ENCODE peak calls at places on chromosomes 2 and 18, in seven cellular contexts. G is heart left ventricle, U is pancreas, R is WERI-Rb-1, K is upper lobe of left lung, X is psoas muscle, P is tibial artery. W is an unnamed sample.

GRCh38 chr2:26299488-26300092 is 46.4 kb upstream of the SELENOI start:
- DNase-seq in R (no peak), P (no peak), K (peak), G (no peak), X (no peak), U (peak), W (no peak)

GRCh38 chr2:13000644-13001375 is 284.1 kb downstream of the TRIB2 start:
- DNase-seq in R (no peak), P (no peak), X (no peak), K (no peak), G (peak), U (peak), W (no peak)

GRCh38 chr2:195898505-195898904 is 170.1 kb downstream of the DNAH7 start:
- DNase-seq in G (peak), K (peak), U (peak), P (no peak), R (no peak), X (no peak), W (peak)

GRCh38 chr2:168673265-168674222 is 128.9 kb upstream of the NOSTRIN start:
- DNase-seq in P (no peak), R (no peak), X (no peak), K (no peak), G (no peak), U (no peak), W (no peak)

GRCh38 chr2:138827426-138828054 is 47.4 kb upstream of the NXPH2 start:
- DNase-seq in U (peak), K (no peak), R (peak), P (no peak), G (no peak), X (no peak), W (no peak)

GRCh38 chr18:26546170-26546874 is 2.0 kb downstream of the KCTD1 start:
- DNase-seq in K (no peak), P (no peak), U (no peak), R (no peak), G (no peak), X (no peak), W (no peak)

GRCh38 chr2:235591921-235592320 is 98.1 kb downstream of the AGAP1 start:
- DNase-seq in X (no peak), R (no peak), G (no peak), P (no peak), K (no peak), U (no peak), W (no peak)

GRCh38 chr2:32553829-32554432 is 73.9 kb upstream of the TTC27 start:
- DNase-seq in U (no peak), R (no peak), K (no peak), X (no peak), P (no peak), G (no peak), W (no peak)

GRCh38 chr2:197972017-197972416 is 167.6 kb downstream of the PLCL1 start:
- DNase-seq in K (no peak), U (peak), G (no peak), R (no peak), X (no peak), P (peak), W (no peak)

GRCh38 chr2:47990503-47990902 is 84.2 kb upstream of the FBXO11 start:
- DNase-seq in P (no peak), U (no peak), G (no peak), R (no peak), K (no peak), X (no peak), W (no peak)

GRCh38 chr2:188346059-188346458 is 54.4 kb downstream of the GULP1 start:
- DNase-seq in G (no peak), K (no peak), P (no peak), U (no peak), X (no peak), R (no peak), W (no peak)

DNA sequence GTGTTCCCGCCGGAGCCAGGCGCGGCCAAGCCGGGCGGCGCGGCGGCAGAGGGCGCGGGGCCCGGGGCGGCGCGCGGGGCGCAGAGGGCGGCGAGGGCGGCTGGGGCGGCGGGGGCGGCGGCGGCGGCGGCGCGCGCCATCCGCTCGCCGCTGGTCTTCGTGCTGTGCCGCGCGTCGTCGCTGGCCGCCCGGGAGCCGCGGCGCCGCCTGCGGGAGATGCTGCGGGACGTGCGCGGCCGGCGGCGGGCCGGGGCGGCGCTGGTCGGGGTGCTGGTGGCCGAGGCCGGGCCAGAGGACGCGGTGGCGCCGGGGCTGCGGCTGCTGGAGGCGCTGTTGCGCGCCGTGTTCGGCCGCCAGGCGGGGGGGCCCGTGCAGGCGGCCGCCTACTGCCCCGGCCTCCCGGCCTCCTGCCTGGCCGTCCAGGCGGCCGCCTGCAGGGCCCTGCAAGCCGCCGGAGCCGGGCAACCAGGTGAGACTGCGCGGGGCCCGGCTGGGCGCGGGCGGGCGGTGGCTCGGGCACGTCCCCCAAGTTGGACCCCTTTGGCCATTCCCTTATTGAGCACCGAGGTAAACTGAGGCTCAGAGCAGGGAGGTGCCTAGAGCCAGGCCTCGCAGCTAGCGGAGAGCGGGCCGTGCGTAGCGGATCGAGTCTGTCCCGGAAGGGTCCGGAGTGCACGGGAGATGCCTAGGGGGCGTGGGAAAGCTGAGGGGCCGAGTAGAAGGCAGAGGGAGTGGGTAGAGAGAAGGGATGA is 584 bp downstream of the C2orf72 start:
- DNase-seq in R (peak), G (no peak), K (no peak), X (no peak), U (peak), P (no peak), W (no peak)
- TF ChIP-seq CTCF in R (no peak), G (no peak), K (no peak), X (no peak), U (no peak), P (no peak), W (peak)

GRCh38 chr2:135732561-135732960 is 9.1 kb upstream of the UBXN4 start:
- DNase-seq in G (no peak), K (no peak), R (no peak), P (no peak), U (no peak), X (no peak), W (no peak)

GRCh38 chr2:135727968-135728728 is 13.5 kb upstream of the UBXN4 start:
- DNase-seq in R (no peak), K (no peak), U (no peak), P (no peak), G (no peak), X (no peak), W (no peak)

GRCh38 chr2:135736546-135736945 is 5.1 kb upstream of the UBXN4 start:
- DNase-seq in K (no peak), G (no peak), R (no peak), U (no peak), X (no peak), P (no peak), W (no peak)

DNA sequence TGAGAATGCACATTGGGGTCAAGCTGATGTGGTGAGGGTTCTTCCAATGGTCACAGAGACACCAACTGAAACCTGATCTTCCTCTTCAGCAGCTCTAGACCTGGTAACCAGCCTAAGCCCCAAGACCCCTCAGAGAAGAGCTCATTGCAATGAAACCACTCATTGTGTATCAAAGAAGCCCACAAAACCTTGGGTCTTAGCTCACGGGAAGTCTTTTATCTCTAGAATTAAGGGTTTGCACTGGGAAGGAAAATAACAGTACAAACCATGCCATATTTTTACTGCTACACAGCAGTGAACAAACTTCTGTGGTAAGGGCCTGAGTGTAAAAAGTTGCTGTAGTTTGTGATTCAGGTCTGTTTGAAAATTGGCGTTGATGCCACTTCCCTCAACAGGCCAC is 8.6 kb upstream of the UBXN4 start:
- DNase-seq in K (no peak), U (no peak), G (no peak), P (no peak), R (no peak), X (no peak), W (no peak)
- H3K27ac ChIP-seq in K (no peak), U (no peak), G (no peak), P (no peak), R (no peak), X (no peak), W (no peak)

GRCh38 chr2:219245148-219245898 is at the start of the genes GLB1L and STK16:
- DNase-seq in U (peak), K (peak), P (peak), X (peak), R (peak), G (peak), W (peak)
- H3K4me3 ChIP-seq in U (peak), K (peak), P (peak), X (peak), R (peak), G (peak), W (peak)

GRCh38 chr2:177078843-177079242 is 133.8 kb upstream of the HNRNPA3 start:
- DNase-seq in P (no peak), U (no peak), R (no peak), X (no peak), G (no peak), K (no peak), W (no peak)
- TF ChIP-seq CTCF in P (no peak), U (no peak), R (no peak), X (no peak), G (no peak), K (no peak), W (no peak)

W was measured in dorsolateral prefrontal cortex.